ENCODE peak calls at places on chromosomes 12 and 14, in five cellular contexts. One of them, this sample, is unnamed.

GRCh38 chr12:94990222-94990621 is 13.3 kb downstream of the NDUFA12 start:
- DNase-seq in GDM1: no peak
- DNase-seq in lower leg skin: no peak
- DNase-seq in left cardiac atrium: no peak
- DNase-seq in NCI-H2171 treated with DMSO at 0.1 percent for 48 hours: no peak
- DNase-seq in this sample: no peak

GRCh38 chr12:6954754-6955461 is 3.8 kb downstream of the PTPN6 start:
- DNase-seq in lower leg skin: no peak
- DNase-seq in GDM1: no peak
- DNase-seq in NCI-H2171 treated with DMSO at 0.1 percent for 48 hours: no peak
- DNase-seq in left cardiac atrium: no peak
- DNase-seq in this sample: no peak

GRCh38 chr12:72053604-72054003 is 115.0 kb downstream of the TPH2 start:
- DNase-seq in GDM1: no peak
- DNase-seq in left cardiac atrium: no peak
- DNase-seq in lower leg skin: no peak
- DNase-seq in NCI-H2171 treated with DMSO at 0.1 percent for 48 hours: no peak
- DNase-seq in this sample: no peak

GRCh38 chr14:39431416-39432178 is 636 bp downstream of the FBXO33 start:
- DNase-seq in GDM1: no peak
- DNase-seq in left cardiac atrium: peak; percentile 42
- DNase-seq in NCI-H2171 treated with DMSO at 0.1 percent for 48 hours: peak; percentile 36
- DNase-seq in lower leg skin: peak; percentile 34
- DNase-seq in this sample: peak; percentile 46

GRCh38 chr12:130192667-130193345 is 30.5 kb downstream of the FZD10 start:
- DNase-seq in left cardiac atrium: no peak
- DNase-seq in lower leg skin: no peak
- DNase-seq in NCI-H2171 treated with DMSO at 0.1 percent for 48 hours: no peak
- DNase-seq in GDM1: no peak
- DNase-seq in this sample: no peak

GRCh38 chr12:89547116-89547515 is 21.3 kb upstream of the POC1B start:
- DNase-seq in GDM1: no peak
- DNase-seq in lower leg skin: no peak
- DNase-seq in left cardiac atrium: no peak
- DNase-seq in NCI-H2171 treated with DMSO at 0.1 percent for 48 hours: no peak
- DNase-seq in this sample: no peak

GRCh38 chr14:23566782-23567185 is 807 bp downstream of the AP1G2 start:
- DNase-seq in GDM1: no peak
- DNase-seq in NCI-H2171 treated with DMSO at 0.1 percent for 48 hours: no peak
- DNase-seq in left cardiac atrium: no peak
- DNase-seq in lower leg skin: no peak
- DNase-seq in this sample: no peak

GRCh38 chr14:65373011-65373670 is 39.4 kb upstream of the FUT8 start:
- DNase-seq in left cardiac atrium: no peak
- DNase-seq in lower leg skin: no peak
- DNase-seq in GDM1: no peak
- DNase-seq in NCI-H2171 treated with DMSO at 0.1 percent for 48 hours: no peak
- DNase-seq in this sample: no peak

GRCh38 chr14:25108959-25109358 is 59.0 kb upstream of the STXBP6 start:
- DNase-seq in GDM1: no peak
- DNase-seq in lower leg skin: peak; percentile 33
- DNase-seq in left cardiac atrium: peak; percentile 26
- DNase-seq in NCI-H2171 treated with DMSO at 0.1 percent for 48 hours: peak; percentile 1
- DNase-seq in this sample: no peak

GRCh38 chr14:64170190-64170589 is 124.0 kb downstream of the ESR2 start:
- DNase-seq in lower leg skin: no peak
- DNase-seq in left cardiac atrium: no peak
- DNase-seq in GDM1: no peak
- DNase-seq in NCI-H2171 treated with DMSO at 0.1 percent for 48 hours: no peak
- DNase-seq in this sample: no peak

GRCh38 chr14:75531660-75532317 is 9.5 kb downstream of the BATF start:
- DNase-seq in NCI-H2171 treated with DMSO at 0.1 percent for 48 hours: no peak
- DNase-seq in GDM1: no peak
- DNase-seq in lower leg skin: no peak
- DNase-seq in left cardiac atrium: no peak
- DNase-seq in this sample: no peak

GRCh38 chr14:92729632-92730358 is 18.6 kb downstream of the LGMN start:
- DNase-seq in lower leg skin: no peak
- DNase-seq in GDM1: no peak
- DNase-seq in NCI-H2171 treated with DMSO at 0.1 percent for 48 hours: no peak
- DNase-seq in left cardiac atrium: no peak
- DNase-seq in this sample: no peak

GRCh38 chr12:21558100-21558679 is 32.1 kb downstream of the SPX start:
- DNase-seq in lower leg skin: no peak
- DNase-seq in NCI-H2171 treated with DMSO at 0.1 percent for 48 hours: no peak
- DNase-seq in GDM1: no peak
- DNase-seq in left cardiac atrium: no peak
- DNase-seq in this sample: no peak

GRCh38 chr12:56661979-56662638 is 16.3 kb upstream of the ATP5F1B start:
- DNase-seq in lower leg skin: no peak
- DNase-seq in NCI-H2171 treated with DMSO at 0.1 percent for 48 hours: no peak
- DNase-seq in left cardiac atrium: no peak
- DNase-seq in GDM1: no peak
- DNase-seq in this sample: no peak

GRCh38 chr14:76011959-76012802 is 26.6 kb downstream of the IFT43 start:
- DNase-seq in left cardiac atrium: peak; percentile 40
- DNase-seq in GDM1: no peak
- DNase-seq in NCI-H2171 treated with DMSO at 0.1 percent for 48 hours: no peak
- DNase-seq in lower leg skin: no peak
- DNase-seq in this sample: peak; percentile 13

GRCh38 chr12:30138483-30138882 is 354.7 kb upstream of the TMTC1 start:
- DNase-seq in NCI-H2171 treated with DMSO at 0.1 percent for 48 hours: no peak
- DNase-seq in GDM1: no peak
- DNase-seq in left cardiac atrium: no peak
- DNase-seq in lower leg skin: no peak
- DNase-seq in this sample: no peak

GRCh38 chr12:51522696-51523095 is 68.3 kb upstream of the SCN8A start:
- DNase-seq in NCI-H2171 treated with DMSO at 0.1 percent for 48 hours: no peak
- DNase-seq in lower leg skin: no peak
- DNase-seq in GDM1: no peak
- DNase-seq in left cardiac atrium: no peak
- DNase-seq in this sample: no peak

GRCh38 chr12:119208626-119209061 is 29.9 kb downstream of the HSPB8 start:
- DNase-seq in NCI-H2171 treated with DMSO at 0.1 percent for 48 hours: peak; percentile 39
- DNase-seq in GDM1: no peak
- DNase-seq in left cardiac atrium: peak; percentile 88
- DNase-seq in lower leg skin: peak; percentile 86
- DNase-seq in this sample: peak; percentile 75

GRCh38 chr14:89237923-89238529 is 179.0 kb downstream of the FOXN3 start:
- DNase-seq in left cardiac atrium: no peak
- DNase-seq in NCI-H2171 treated with DMSO at 0.1 percent for 48 hours: peak; percentile 37
- DNase-seq in GDM1: no peak
- DNase-seq in lower leg skin: no peak
- DNase-seq in this sample: no peak

GRCh38 chr12:57272337-57273151 is 21.6 kb upstream of the STAC3 start:
- DNase-seq in GDM1: no peak
- DNase-seq in NCI-H2171 treated with DMSO at 0.1 percent for 48 hours: no peak
- DNase-seq in lower leg skin: no peak
- DNase-seq in left cardiac atrium: no peak
- DNase-seq in this sample: peak; percentile 31

GRCh38 chr14:72565200-72565599 is 328.7 kb downstream of the DPF3 start:
- DNase-seq in left cardiac atrium: peak; percentile 57
- DNase-seq in NCI-H2171 treated with DMSO at 0.1 percent for 48 hours: no peak
- DNase-seq in lower leg skin: no peak
- DNase-seq in GDM1: no peak
- DNase-seq in this sample: no peak

GRCh38 chr12:70590051-70590450 is 47.2 kb downstream of the PTPRB start:
- DNase-seq in GDM1: peak; percentile 46
- DNase-seq in NCI-H2171 treated with DMSO at 0.1 percent for 48 hours: peak; percentile 25
- DNase-seq in lower leg skin: peak; percentile 59
- DNase-seq in left cardiac atrium: peak; percentile 79
- DNase-seq in this sample: peak; percentile 85

GRCh38 chr14:91170504-91171121 is 56.7 kb downstream of the DGLUCY start:
- DNase-seq in left cardiac atrium: peak; percentile 43
- DNase-seq in lower leg skin: no peak
- DNase-seq in GDM1: no peak
- DNase-seq in NCI-H2171 treated with DMSO at 0.1 percent for 48 hours: no peak
- DNase-seq in this sample: peak; percentile 69

GRCh38 chr14:72756967-72757366 is 136.9 kb downstream of the DPF3 start:
- DNase-seq in GDM1: no peak
- DNase-seq in left cardiac atrium: no peak
- DNase-seq in lower leg skin: no peak
- DNase-seq in NCI-H2171 treated with DMSO at 0.1 percent for 48 hours: no peak
- DNase-seq in this sample: no peak

This sample was measured in Ammon's horn.